ENCODE peak calls at places on chromosome 1, in six cellular contexts. A is NCI-H460; J is fibroblast of pulmonary artery; P is stimulated activated CD8-positive, alpha-beta memory T cell treated with anti-CD3 and anti-CD28 coated beads, Interleukin-7, amount 100 ng/mL, for 24 hours; O is amygdala; G is amniotic stem cell. L is an unnamed sample.

GRCh38 chr1:6460349-6461236 is 5.4 kb downstream of the TNFRSF25 start:
- DNase-seq in A (no peak), P (peak), G (no peak), O (no peak), J (peak), L (no peak)

GRCh38 chr1:43910359-43910758 is 23.2 kb upstream of the ARTN start:
- DNase-seq in A (no peak), O (no peak), G (no peak), J (no peak), P (no peak), L (no peak)

GRCh38 chr1:67429011-67429527 is 1.1 kb downstream of the SERBP1 start:
- DNase-seq in J (peak), O (no peak), P (peak), A (no peak), G (no peak), L (no peak)

GRCh38 chr1:118866330-118866729 is 121.8 kb downstream of the TBX15 start:
- DNase-seq in G (no peak), A (no peak), J (no peak), P (no peak), O (no peak), L (no peak)

GRCh38 chr1:44545961-44546360 is 128.3 kb downstream of the TMEM53 start:
- DNase-seq in P (no peak), O (no peak), A (no peak), G (no peak), J (no peak), L (no peak)

GRCh38 chr1:226738995-226739695 is at the start of gene ITPKB:
- DNase-seq in J (peak), P (no peak), G (no peak), A (no peak), O (no peak), L (peak)

GRCh38 chr1:205480349-205481278 is 23.9 kb upstream of the CDK18 start:
- DNase-seq in G (no peak), P (no peak), A (no peak), O (no peak), J (no peak), L (no peak)

GRCh38 chr1:53583021-53583902 is 124.1 kb downstream of the DMRTB1 start:
- DNase-seq in P (no peak), G (no peak), O (no peak), A (no peak), J (peak), L (no peak)

GRCh38 chr1:43836267-43836951 is 97.2 kb upstream of the ARTN start:
- DNase-seq in J (no peak), O (no peak), G (no peak), P (peak), A (no peak), L (peak)

L was measured in RCC 7860.